ENCODE peak calls at places on chromosomes 6 and 20, in four cellular contexts. H is IMR-90, M is K562, U is A549. R is an unnamed sample.

GRCh38 chr20:61640171-61640570 is 388.1 kb downstream of the CDH4 start:
- DNase-seq in H (peak; percentile 26), M (no peak), U (no peak), R (no peak)

GRCh38 chr6:55046869-55047422 is 127.4 kb upstream of the HCRTR2 start:
- DNase-seq in H (peak; percentile 23), M (no peak), U (no peak), R (no peak)

GRCh38 chr20:32537657-32538525 is 47.2 kb downstream of the NOL4L start:
- DNase-seq in H (no peak), M (peak; percentile 90), U (no peak), R (no peak)

GRCh38 chr6:129679758-129680157 is 30.2 kb downstream of the ARHGAP18 start:
- DNase-seq in H (no peak), M (peak; percentile 78), U (peak; percentile 42), R (no peak)

GRCh38 chr20:45538209-45538798 is 978 bp downstream of the WFDC6 start:
- DNase-seq in H (no peak), M (no peak), U (no peak), R (no peak)

GRCh38 chr6:104884867-104885517 is 25.3 kb upstream of the HACE1 start:
- DNase-seq in H (no peak), M (no peak), U (no peak), R (no peak)

GRCh38 chr6:151065027-151065815 is 174.5 kb upstream of the AKAP12 start:
- DNase-seq in H (no peak), M (no peak), U (no peak), R (no peak)

GRCh38 chr6:138517635-138518034 is 18.3 kb upstream of the NHSL1 start:
- DNase-seq in H (peak; percentile 43), M (peak; percentile 25), U (peak; percentile 28), R (peak; percentile 78)

GRCh38 chr6:89986650-89987074 is 92.4 kb downstream of the GJA10 start:
- DNase-seq in H (peak; percentile 89), M (no peak), U (no peak), R (no peak)

GRCh38 chr6:54194067-54194466 is 82.8 kb downstream of the MLIP start:
- DNase-seq in H (peak; percentile 58), M (no peak), U (no peak), R (no peak)

GRCh38 chr6:168078943-168079405 is at the start of gene FRMD1:
- DNase-seq in H (no peak), M (no peak), U (no peak), R (peak; percentile 30)

GRCh38 chr6:136683209-136683941 is 108.9 kb downstream of the MAP3K5 start:
- DNase-seq in H (no peak), M (no peak), U (no peak), R (no peak)

GRCh38 chr20:22462975-22463914 is 121.1 kb downstream of the FOXA2 start:
- DNase-seq in H (no peak), M (no peak), U (peak; percentile 48), R (no peak)

GRCh38 chr6:10138917-10139316 is 276.0 kb downstream of the TFAP2A start:
- DNase-seq in H (peak; percentile 21), M (peak; percentile 11), U (peak; percentile 33), R (no peak)

GRCh38 chr6:27332692-27333641 is 20.9 kb upstream of the POM121L2 start:
- DNase-seq in H (peak; percentile 71), M (peak; percentile 91), U (peak; percentile 53), R (peak; percentile 75)

GRCh38 chr6:71496018-71496800 is 207.6 kb downstream of the OGFRL1 start:
- DNase-seq in H (peak; percentile 31), M (no peak), U (no peak), R (no peak)

GRCh38 chr6:16841241-16841640 is 80.0 kb upstream of the ATXN1 start:
- DNase-seq in H (peak; percentile 7), M (no peak), U (no peak), R (no peak)

GRCh38 chr6:17385660-17386059 is 7.7 kb upstream of the CAP2 start:
- DNase-seq in H (peak; percentile 85), M (no peak), U (no peak), R (no peak)

GRCh38 chr6:56595490-56596122 is 47.1 kb downstream of the DST start:
- DNase-seq in H (peak; percentile 30), M (peak; percentile 67), U (peak; percentile 8), R (peak; percentile 43)

GRCh38 chr6:147506704-147507114 is 1.8 kb upstream of the SAMD5 start:
- DNase-seq in H (peak; percentile 45), M (peak; percentile 87), U (peak; percentile 55), R (peak; percentile 38)

GRCh38 chr6:21741221-21742109 is 147.9 kb downstream of the SOX4 start:
- DNase-seq in H (peak; percentile 43), M (no peak), U (no peak), R (no peak)

GRCh38 chr20:45467861-45468260 is 1.7 kb upstream of the WFDC2 start:
- DNase-seq in H (no peak), M (no peak), U (no peak), R (no peak)

GRCh38 chr6:138468320-138469015 is 30.8 kb downstream of the NHSL1 start:
- DNase-seq in H (peak; percentile 73), M (no peak), U (peak; percentile 86), R (peak; percentile 89)

GRCh38 chr20:1146957-1147356 is 28.6 kb downstream of the PSMF1 start:
- DNase-seq in H (no peak), M (peak; percentile 3), U (no peak), R (no peak)
- TF ChIP-seq MAZ in H (no peak), M (no peak), U (no peak), R (no peak)

DNA sequence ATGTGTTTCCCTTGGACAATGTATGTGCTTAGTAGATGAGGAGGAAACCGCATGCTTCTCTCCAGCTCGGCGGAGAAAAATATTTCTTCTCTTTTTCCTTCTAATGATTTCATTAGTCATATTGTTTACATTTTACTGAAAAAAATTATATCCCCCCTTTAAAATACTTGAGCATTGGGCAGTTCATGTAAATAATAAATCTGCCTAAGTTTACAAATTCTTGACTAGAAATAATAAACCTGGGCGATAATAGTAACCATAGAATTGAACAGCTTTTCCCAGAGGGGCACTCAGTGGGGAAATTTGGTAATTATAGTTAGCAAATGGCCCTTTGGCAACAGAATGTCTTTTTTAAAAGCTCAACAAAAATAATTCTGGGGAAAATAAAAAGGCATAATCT is 55.4 kb downstream of the PFDN4 start:
- DNase-seq in H (peak; percentile 68), M (no peak), U (no peak), R (no peak)
- TF ChIP-seq MAZ in H (no peak), M (no peak), U (no peak), R (no peak)

GRCh38 chr6:87722831-87723726 is 21.0 kb upstream of the AKIRIN2 start:
- DNase-seq in H (peak; percentile 95), M (peak; percentile 92), U (peak; percentile 94), R (peak; percentile 92)
- TF ChIP-seq MAZ in H (no peak), M (peak; percentile 51), U (no peak), R (no peak)

DNA sequence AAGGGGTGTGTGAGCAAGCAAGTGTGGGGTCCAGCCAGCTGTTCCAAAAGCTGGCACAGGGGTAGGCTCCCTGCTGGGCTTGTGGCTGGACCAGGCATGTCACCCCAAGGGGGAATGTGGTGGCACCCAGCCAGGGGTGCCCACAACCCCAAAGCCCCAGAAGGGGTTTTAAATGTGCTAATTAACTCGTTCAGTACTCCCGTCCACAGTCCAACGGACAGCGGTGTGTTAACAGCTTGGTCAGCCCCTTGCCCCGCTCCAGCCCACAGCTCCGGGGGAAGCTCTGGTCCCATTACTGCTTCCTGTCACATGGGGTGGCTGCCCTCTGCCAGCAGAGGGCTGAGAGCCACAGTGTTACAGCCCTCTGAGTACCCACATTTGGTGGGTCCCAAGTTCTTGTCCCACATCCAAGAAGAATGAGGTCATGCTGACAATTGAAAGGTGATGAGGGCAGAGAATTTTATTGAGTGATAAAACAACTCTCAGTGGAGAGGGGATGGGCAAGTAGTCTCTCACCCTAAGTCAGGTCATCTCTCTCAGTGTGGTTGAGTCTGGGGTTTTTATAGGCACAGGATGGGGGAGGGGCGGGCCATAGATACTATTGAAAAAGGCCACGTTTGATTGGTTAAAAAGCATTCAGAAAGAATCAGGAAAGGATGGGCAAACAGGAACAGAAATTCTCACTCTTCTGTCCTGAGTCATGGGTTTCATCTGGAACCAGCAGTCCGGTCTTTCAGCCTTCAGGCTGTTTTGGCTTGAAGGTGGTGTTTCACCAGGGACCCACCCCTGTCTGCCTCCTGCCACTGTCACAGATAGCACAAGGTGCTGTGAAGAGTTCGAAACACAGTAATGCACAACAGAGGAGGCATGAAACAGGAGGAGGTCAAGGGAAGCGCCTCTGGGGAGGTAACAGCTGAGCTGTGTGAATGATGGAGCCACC is 238.5 kb downstream of the NFATC2 start:
- DNase-seq in H (no peak), M (no peak), U (no peak), R (no peak)
- TF ChIP-seq MAZ in H (no peak), M (no peak), U (no peak), R (no peak)

GRCh38 chr6:64084201-64084663 is 448.6 kb downstream of the PHF3 start:
- DNase-seq in H (no peak), M (no peak), U (peak; percentile 1), R (peak; percentile 86)
- TF ChIP-seq MAZ in H (no peak), M (no peak), U (no peak), R (no peak)

GRCh38 chr20:23609486-23610109 is 3.9 kb upstream of the CST9 start:
- DNase-seq in H (no peak), M (no peak), U (no peak), R (no peak)
- TF ChIP-seq MAZ in H (no peak), M (no peak), U (no peak), R (no peak)

GRCh38 chr20:4947817-4948559 is 53.3 kb downstream of the SLC23A2 start:
- DNase-seq in H (no peak), M (no peak), U (no peak), R (no peak)

GRCh38 chr20:4944918-4945317 is 56.4 kb downstream of the SLC23A2 start:
- DNase-seq in H (no peak), M (no peak), U (no peak), R (no peak)

GRCh38 chr20:4946585-4947378 is 54.5 kb downstream of the SLC23A2 start:
- DNase-seq in H (no peak), M (no peak), U (no peak), R (no peak)

GRCh38 chr20:4942336-4942735 is 59.0 kb downstream of the SLC23A2 start:
- DNase-seq in H (peak; percentile 92), M (no peak), U (no peak), R (no peak)

DNA sequence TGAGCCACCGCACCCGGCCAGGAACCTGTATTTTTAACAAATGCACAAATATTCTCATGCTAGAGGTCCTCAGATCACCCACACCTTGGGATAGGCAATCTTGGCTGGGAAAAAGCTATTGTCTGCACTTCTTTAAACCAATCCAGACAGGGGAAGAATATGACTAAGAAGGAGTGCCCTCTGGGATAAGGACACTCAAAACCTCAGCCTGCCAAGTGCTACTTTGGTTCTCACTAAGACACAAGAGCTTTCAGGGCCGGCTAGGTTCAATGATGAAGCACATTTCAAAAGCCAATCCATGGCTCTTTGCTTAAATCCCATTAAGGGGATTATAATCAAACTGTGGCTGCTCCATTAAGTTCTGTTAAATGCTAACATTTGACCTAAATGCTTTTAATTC is 56.8 kb downstream of the SLC23A2 start:
- DNase-seq in H (peak; percentile 35), M (no peak), U (no peak), R (no peak)
- TF ChIP-seq MAZ in H (no peak), M (no peak), U (no peak), R (no peak)

R was measured in HepG2.